ENCODE peak calls at places on chromosomes 5 and 9, in six cellular contexts. One of them, this sample, is unnamed.

GRCh38 chr9:75108571-75108970 is 20.3 kb downstream of the OSTF1 start:
- DNase-seq in EL: peak; percentile 83
- DNase-seq in effector memory CD8-positive, alpha-beta T cell: no peak
- DNase-seq in right lobe of liver: no peak
- DNase-seq in ACHN: no peak
- DNase-seq in mucosa of descending colon: no peak
- DNase-seq in this sample: no peak

GRCh38 chr9:13971415-13971814 is 342.5 kb downstream of the NFIB start:
- DNase-seq in EL: no peak
- DNase-seq in effector memory CD8-positive, alpha-beta T cell: no peak
- DNase-seq in right lobe of liver: no peak
- DNase-seq in ACHN: no peak
- DNase-seq in mucosa of descending colon: no peak
- DNase-seq in this sample: no peak

GRCh38 chr5:146717951-146718350 is 160.6 kb downstream of the PPP2R2B start:
- DNase-seq in EL: no peak
- DNase-seq in effector memory CD8-positive, alpha-beta T cell: no peak
- DNase-seq in right lobe of liver: no peak
- DNase-seq in ACHN: no peak
- DNase-seq in mucosa of descending colon: no peak
- DNase-seq in this sample: no peak

GRCh38 chr9:135073081-135073740 is 14.3 kb upstream of the OLFM1 start:
- DNase-seq in EL: no peak
- DNase-seq in effector memory CD8-positive, alpha-beta T cell: no peak
- DNase-seq in right lobe of liver: no peak
- DNase-seq in ACHN: no peak
- DNase-seq in mucosa of descending colon: no peak
- DNase-seq in this sample: no peak

GRCh38 chr9:3181049-3181953 is 337.4 kb upstream of the PUM3 start:
- DNase-seq in EL: peak; percentile 45
- DNase-seq in effector memory CD8-positive, alpha-beta T cell: no peak
- DNase-seq in right lobe of liver: peak; percentile 61
- DNase-seq in ACHN: peak; percentile 42
- DNase-seq in mucosa of descending colon: peak; percentile 69
- DNase-seq in this sample: peak; percentile 58

GRCh38 chr9:98787766-98788335 is 8.5 kb downstream of the ANKS6 start:
- DNase-seq in EL: no peak
- DNase-seq in effector memory CD8-positive, alpha-beta T cell: no peak
- DNase-seq in right lobe of liver: peak; percentile 20
- DNase-seq in ACHN: no peak
- DNase-seq in mucosa of descending colon: no peak
- DNase-seq in this sample: no peak

GRCh38 chr5:173202266-173202875 is 32.6 kb downstream of the NKX2-5 start:
- DNase-seq in EL: no peak
- DNase-seq in effector memory CD8-positive, alpha-beta T cell: no peak
- DNase-seq in right lobe of liver: no peak
- DNase-seq in ACHN: no peak
- DNase-seq in mucosa of descending colon: no peak
- DNase-seq in this sample: no peak

GRCh38 chr9:93517331-93517730 is 59.1 kb upstream of the PHF2 start:
- DNase-seq in EL: no peak
- DNase-seq in effector memory CD8-positive, alpha-beta T cell: no peak
- DNase-seq in right lobe of liver: no peak
- DNase-seq in ACHN: no peak
- DNase-seq in mucosa of descending colon: no peak
- DNase-seq in this sample: no peak

GRCh38 chr5:58462623-58463230 is 2.8 kb upstream of the PLK2 start:
- DNase-seq in EL: peak; percentile 73
- DNase-seq in effector memory CD8-positive, alpha-beta T cell: peak; percentile 32
- DNase-seq in right lobe of liver: no peak
- DNase-seq in ACHN: peak; percentile 81
- DNase-seq in mucosa of descending colon: no peak
- DNase-seq in this sample: peak; percentile 29

GRCh38 chr9:91930475-91930874 is 19.6 kb downstream of the ROR2 start:
- DNase-seq in EL: no peak
- DNase-seq in effector memory CD8-positive, alpha-beta T cell: no peak
- DNase-seq in right lobe of liver: no peak
- DNase-seq in ACHN: no peak
- DNase-seq in mucosa of descending colon: no peak
- DNase-seq in this sample: no peak

GRCh38 chr5:97529354-97529753 is 346.3 kb upstream of the RIOK2 start:
- DNase-seq in EL: no peak
- DNase-seq in effector memory CD8-positive, alpha-beta T cell: no peak
- DNase-seq in right lobe of liver: no peak
- DNase-seq in ACHN: no peak
- DNase-seq in mucosa of descending colon: no peak
- DNase-seq in this sample: no peak

GRCh38 chr5:91077623-91078022 is 305.5 kb downstream of the ARRDC3 start:
- DNase-seq in EL: no peak
- DNase-seq in effector memory CD8-positive, alpha-beta T cell: no peak
- DNase-seq in right lobe of liver: no peak
- DNase-seq in ACHN: no peak
- DNase-seq in mucosa of descending colon: no peak
- DNase-seq in this sample: no peak

GRCh38 chr9:137660144-137660543 is 41.3 kb downstream of the EHMT1 start:
- DNase-seq in EL: no peak
- DNase-seq in effector memory CD8-positive, alpha-beta T cell: no peak
- DNase-seq in right lobe of liver: no peak
- DNase-seq in ACHN: no peak
- DNase-seq in mucosa of descending colon: no peak
- DNase-seq in this sample: peak; percentile 2

GRCh38 chr5:10151656-10152055 is 98.0 kb downstream of the ATPSCKMT start:
- DNase-seq in EL: no peak
- DNase-seq in effector memory CD8-positive, alpha-beta T cell: no peak
- DNase-seq in right lobe of liver: no peak
- DNase-seq in ACHN: no peak
- DNase-seq in mucosa of descending colon: no peak
- DNase-seq in this sample: no peak

GRCh38 chr9:114869845-114870244 is 60.5 kb downstream of the TNFSF8 start:
- DNase-seq in EL: no peak
- DNase-seq in effector memory CD8-positive, alpha-beta T cell: no peak
- DNase-seq in right lobe of liver: no peak
- DNase-seq in ACHN: no peak
- DNase-seq in mucosa of descending colon: peak; percentile 62
- DNase-seq in this sample: no peak

GRCh38 chr9:14399736-14400657 is 86.1 kb upstream of the NFIB start:
- DNase-seq in EL: no peak
- DNase-seq in effector memory CD8-positive, alpha-beta T cell: no peak
- DNase-seq in right lobe of liver: no peak
- DNase-seq in ACHN: no peak
- DNase-seq in mucosa of descending colon: no peak
- DNase-seq in this sample: no peak

GRCh38 chr5:93078082-93079038 is 502.7 kb downstream of the NR2F1-AS1 start:
- DNase-seq in EL: peak; percentile 99
- DNase-seq in effector memory CD8-positive, alpha-beta T cell: no peak
- DNase-seq in right lobe of liver: peak; percentile 47
- DNase-seq in ACHN: peak; percentile 65
- DNase-seq in mucosa of descending colon: no peak
- DNase-seq in this sample: peak; percentile 2

GRCh38 chr5:172106511-172107356 is 81.3 kb downstream of the STK10 start:
- DNase-seq in EL: peak; percentile 43
- DNase-seq in effector memory CD8-positive, alpha-beta T cell: peak; percentile 60
- DNase-seq in right lobe of liver: peak; percentile 63
- DNase-seq in ACHN: peak; percentile 40
- DNase-seq in mucosa of descending colon: peak; percentile 79
- DNase-seq in this sample: peak; percentile 52

GRCh38 chr9:19999491-20000057 is 210.7 kb upstream of the SLC24A2 start:
- DNase-seq in EL: peak; percentile 92
- DNase-seq in effector memory CD8-positive, alpha-beta T cell: no peak
- DNase-seq in right lobe of liver: no peak
- DNase-seq in ACHN: peak; percentile 86
- DNase-seq in mucosa of descending colon: no peak
- DNase-seq in this sample: no peak

GRCh38 chr9:115114541-115114940 is 3.4 kb downstream of the TNC start:
- DNase-seq in EL: peak; percentile 52
- DNase-seq in effector memory CD8-positive, alpha-beta T cell: no peak
- DNase-seq in right lobe of liver: no peak
- DNase-seq in ACHN: no peak
- DNase-seq in mucosa of descending colon: no peak
- DNase-seq in this sample: no peak

This sample was measured in thyroid gland.